ENCODE peak calls at places on chromosomes 12 and 14, in six cellular contexts. One of them, this sample, is unnamed.

GRCh38 chr12:77999074-77999715 is 168.5 kb downstream of the NAV3 start:
- DNase-seq in H1: no peak
- DNase-seq in IMR-90: no peak
- DNase-seq in mesenchymal stem cell: no peak
- DNase-seq in trophoblast cell: no peak
- DNase-seq in neuronal stem cell: no peak
- DNase-seq in this sample: no peak

GRCh38 chr12:52055781-52056711 is 4.8 kb downstream of the NR4A1 start:
- DNase-seq in neuronal stem cell: no peak
- DNase-seq in mesenchymal stem cell: peak
- DNase-seq in trophoblast cell: no peak
- DNase-seq in IMR-90: peak
- DNase-seq in H1: no peak
- DNase-seq in this sample: no peak

GRCh38 chr12:20477691-20478090 is 109.4 kb downstream of the PDE3A start:
- DNase-seq in neuronal stem cell: peak
- DNase-seq in mesenchymal stem cell: no peak
- DNase-seq in IMR-90: peak
- DNase-seq in H1: no peak
- DNase-seq in trophoblast cell: no peak
- DNase-seq in this sample: no peak

GRCh38 chr12:104567832-104568490 is 111.2 kb downstream of the CHST11 start:
- DNase-seq in trophoblast cell: no peak
- DNase-seq in neuronal stem cell: no peak
- DNase-seq in IMR-90: no peak
- DNase-seq in H1: no peak
- DNase-seq in mesenchymal stem cell: no peak
- DNase-seq in this sample: no peak

GRCh38 chr12:106082216-106083175 is 56.3 kb downstream of the NUAK1 start:
- DNase-seq in IMR-90: peak
- DNase-seq in H1: no peak
- DNase-seq in trophoblast cell: no peak
- DNase-seq in mesenchymal stem cell: peak
- DNase-seq in neuronal stem cell: no peak
- DNase-seq in this sample: no peak

GRCh38 chr14:54891471-54892245 is 11.0 kb downstream of the GCH1 start:
- DNase-seq in neuronal stem cell: no peak
- DNase-seq in IMR-90: no peak
- DNase-seq in trophoblast cell: peak
- DNase-seq in mesenchymal stem cell: no peak
- DNase-seq in H1: no peak
- DNase-seq in this sample: no peak

GRCh38 chr14:100392266-100392850 is 69.2 kb downstream of the SLC25A47 start:
- DNase-seq in mesenchymal stem cell: peak
- DNase-seq in H1: no peak
- DNase-seq in IMR-90: peak
- DNase-seq in trophoblast cell: no peak
- DNase-seq in neuronal stem cell: no peak
- DNase-seq in this sample: no peak

GRCh38 chr12:72010365-72010764 is 71.7 kb downstream of the TPH2 start:
- DNase-seq in H1: no peak
- DNase-seq in trophoblast cell: peak
- DNase-seq in mesenchymal stem cell: no peak
- DNase-seq in neuronal stem cell: no peak
- DNase-seq in IMR-90: peak
- DNase-seq in this sample: no peak

GRCh38 chr14:33432407-33433023 is 493.8 kb downstream of the NPAS3 start:
- DNase-seq in neuronal stem cell: no peak
- DNase-seq in trophoblast cell: peak
- DNase-seq in mesenchymal stem cell: peak
- DNase-seq in H1: no peak
- DNase-seq in IMR-90: peak
- DNase-seq in this sample: no peak

GRCh38 chr14:99676657-99677056 is 7.4 kb upstream of the CYP46A1 start:
- DNase-seq in trophoblast cell: no peak
- DNase-seq in IMR-90: no peak
- DNase-seq in mesenchymal stem cell: no peak
- DNase-seq in neuronal stem cell: no peak
- DNase-seq in H1: no peak
- DNase-seq in this sample: no peak

GRCh38 chr12:108098374-108098773 is 30.7 kb upstream of the WSCD2 start:
- DNase-seq in IMR-90: no peak
- DNase-seq in mesenchymal stem cell: no peak
- DNase-seq in neuronal stem cell: no peak
- DNase-seq in H1: no peak
- DNase-seq in trophoblast cell: no peak
- DNase-seq in this sample: no peak
- H4K91ac ChIP-seq in IMR-90: no peak
- H4K91ac ChIP-seq in mesenchymal stem cell: no peak
- H4K91ac ChIP-seq in neuronal stem cell: no peak
- H4K91ac ChIP-seq in H1: no peak
- H4K91ac ChIP-seq in trophoblast cell: no peak
- H4K91ac ChIP-seq in this sample: no peak

GRCh38 chr12:123453165-123453564 is 4.8 kb upstream of the SNRNP35 start:
- DNase-seq in IMR-90: no peak
- DNase-seq in trophoblast cell: no peak
- DNase-seq in neuronal stem cell: no peak
- DNase-seq in mesenchymal stem cell: no peak
- DNase-seq in H1: no peak
- DNase-seq in this sample: no peak

DNA sequence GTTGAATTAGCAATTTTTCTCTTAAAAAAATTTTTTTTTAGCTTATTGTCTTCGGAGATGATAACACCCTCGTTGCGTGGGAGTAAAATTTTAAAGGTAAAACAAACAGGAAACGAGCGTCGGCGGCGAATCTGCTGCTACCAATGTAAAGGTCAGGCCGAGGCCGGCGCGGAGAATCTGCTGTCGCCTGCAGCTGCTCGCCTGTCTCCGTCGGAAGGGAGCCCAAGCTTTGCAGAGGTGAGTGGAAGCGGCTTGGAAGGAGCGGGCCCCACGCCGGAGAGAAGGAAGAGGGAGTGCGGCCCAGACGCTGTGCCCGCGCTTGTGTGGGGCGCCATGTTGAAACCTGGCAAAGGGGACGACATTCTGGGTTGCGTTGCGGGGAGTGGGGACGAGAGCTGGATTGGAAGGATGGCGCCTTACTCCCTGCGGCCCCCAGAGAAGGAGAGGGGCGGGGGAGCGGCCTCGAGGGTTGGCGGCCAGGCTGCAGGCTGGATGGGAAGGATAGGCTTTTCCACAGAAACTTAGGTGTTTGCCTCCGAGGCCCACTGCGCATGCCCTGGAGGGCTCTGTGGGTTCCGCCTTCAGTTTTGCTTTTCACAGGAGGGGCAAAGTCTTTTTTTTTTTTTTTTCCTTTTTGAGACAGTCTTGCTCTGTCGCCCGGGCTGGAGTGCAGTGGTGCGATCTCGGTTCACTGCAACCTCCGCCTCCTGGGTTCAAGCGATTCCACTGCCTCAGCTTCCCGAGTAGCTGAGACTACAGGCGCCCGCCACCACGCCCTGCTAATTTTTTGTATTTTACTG is at the start of gene SNRNP35:
- DNase-seq in neuronal stem cell: peak
- DNase-seq in H1: peak
- DNase-seq in IMR-90: peak
- DNase-seq in mesenchymal stem cell: peak
- DNase-seq in trophoblast cell: peak
- DNase-seq in this sample: peak
- H3K4ac ChIP-seq in neuronal stem cell: no peak
- H3K4ac ChIP-seq in H1: no peak
- H3K4ac ChIP-seq in IMR-90: peak
- H3K4ac ChIP-seq in mesenchymal stem cell: peak
- H3K4ac ChIP-seq in trophoblast cell: peak
- H3K4ac ChIP-seq in this sample: no peak

GRCh38 chr12:96329545-96329944 is 70.7 kb downstream of the CDK17 start:
- DNase-seq in mesenchymal stem cell: no peak
- DNase-seq in IMR-90: no peak
- DNase-seq in trophoblast cell: no peak
- DNase-seq in neuronal stem cell: no peak
- DNase-seq in H1: no peak
- DNase-seq in this sample: no peak

GRCh38 chr12:96326628-96327227 is 73.5 kb downstream of the CDK17 start:
- DNase-seq in neuronal stem cell: no peak
- DNase-seq in IMR-90: no peak
- DNase-seq in mesenchymal stem cell: no peak
- DNase-seq in H1: no peak
- DNase-seq in trophoblast cell: no peak
- DNase-seq in this sample: no peak

GRCh38 chr12:96327889-96328288 is 72.3 kb downstream of the CDK17 start:
- DNase-seq in neuronal stem cell: no peak
- DNase-seq in trophoblast cell: no peak
- DNase-seq in mesenchymal stem cell: no peak
- DNase-seq in H1: no peak
- DNase-seq in IMR-90: no peak
- DNase-seq in this sample: no peak

GRCh38 chr12:96327346-96327745 is 72.9 kb downstream of the CDK17 start:
- DNase-seq in mesenchymal stem cell: no peak
- DNase-seq in H1: no peak
- DNase-seq in trophoblast cell: no peak
- DNase-seq in neuronal stem cell: no peak
- DNase-seq in IMR-90: no peak
- DNase-seq in this sample: no peak

GRCh38 chr12:96329018-96329417 is 71.2 kb downstream of the CDK17 start:
- DNase-seq in mesenchymal stem cell: no peak
- DNase-seq in IMR-90: no peak
- DNase-seq in trophoblast cell: no peak
- DNase-seq in H1: no peak
- DNase-seq in neuronal stem cell: no peak
- DNase-seq in this sample: no peak
- H4K91ac ChIP-seq in mesenchymal stem cell: no peak
- H4K91ac ChIP-seq in IMR-90: no peak
- H4K91ac ChIP-seq in trophoblast cell: no peak
- H4K91ac ChIP-seq in H1: no peak
- H4K91ac ChIP-seq in neuronal stem cell: no peak
- H4K91ac ChIP-seq in this sample: no peak

DNA sequence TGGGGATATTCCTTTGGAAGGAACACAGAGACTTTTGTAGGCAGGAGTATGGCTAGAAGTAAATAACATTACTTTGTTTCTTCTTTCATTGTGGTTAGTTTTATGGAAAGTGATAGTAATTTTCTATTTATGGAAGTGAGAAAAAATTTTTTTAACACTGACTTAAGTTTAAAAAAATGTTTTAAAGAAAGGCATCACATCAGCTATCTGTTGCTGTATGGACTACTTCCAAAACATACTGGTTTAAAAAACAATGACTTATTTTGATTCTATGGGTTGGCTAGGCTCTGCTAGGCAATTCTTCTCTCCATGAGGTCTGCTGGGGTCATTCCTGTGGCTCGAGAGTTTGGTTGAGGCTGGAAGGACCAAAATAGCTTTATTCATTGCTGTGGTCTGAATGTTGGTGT is 31.7 kb upstream of the SLC38A2 start:
- DNase-seq in mesenchymal stem cell: peak
- DNase-seq in neuronal stem cell: no peak
- DNase-seq in trophoblast cell: no peak
- DNase-seq in H1: no peak
- DNase-seq in IMR-90: peak
- DNase-seq in this sample: no peak
- H3K4ac ChIP-seq in mesenchymal stem cell: peak
- H3K4ac ChIP-seq in neuronal stem cell: no peak
- H3K4ac ChIP-seq in trophoblast cell: no peak
- H3K4ac ChIP-seq in H1: no peak
- H3K4ac ChIP-seq in IMR-90: peak
- H3K4ac ChIP-seq in this sample: no peak